ENCODE peak calls at places on chromosome 6, in nine cellular contexts. D, O, P, X, J, S, M, H and L are unnamed samples.

GRCh38 chr6:24117016-24117415 is 9.0 kb upstream of the NRSN1 start:
- DNase-seq in P (no peak), J (no peak), S (no peak), O (no peak), H (no peak), M (no peak), D (peak), X (no peak), L (no peak)

GRCh38 chr6:12911387-12911960 is 194.9 kb downstream of the PHACTR1 start:
- DNase-seq in S (no peak), O (peak), H (no peak), X (no peak), D (peak), J (peak), M (no peak), P (no peak), L (no peak)

GRCh38 chr6:37429352-37429750 is 3.7 kb upstream of the CMTR1 start:
- DNase-seq in H (no peak), D (no peak), X (no peak), O (no peak), P (no peak), J (no peak), S (no peak), M (no peak), L (no peak)

GRCh38 chr6:12748815-12749521 is 32.4 kb downstream of the PHACTR1 start:
- DNase-seq in D (no peak), J (no peak), P (no peak), S (peak), O (no peak), H (no peak), M (no peak), X (peak), L (no peak)

GRCh38 chr6:19892250-19892649 is 55.1 kb downstream of the ID4 start:
- DNase-seq in P (no peak), J (no peak), O (peak), M (peak), D (peak), H (no peak), X (peak), S (peak), L (no peak)

GRCh38 chr6:47420394-47421371 is 56.9 kb upstream of the CD2AP start:
- DNase-seq in P (no peak), O (peak), X (no peak), S (no peak), D (peak), J (no peak), M (no peak), H (no peak), L (no peak)

GRCh38 chr6:46325561-46326525 is 155.1 kb upstream of the ENPP5 start:
- DNase-seq in O (peak), X (no peak), J (peak), H (no peak), S (no peak), M (peak), P (peak), D (no peak), L (no peak)

GRCh38 chr6:23246901-23247300 is 677.5 kb downstream of the HDGFL1 start:
- DNase-seq in D (peak), P (no peak), J (no peak), M (no peak), S (no peak), O (no peak), X (no peak), H (no peak), L (no peak)

GRCh38 chr6:45556828-45557227 is 179.1 kb upstream of the SUPT3H start:
- DNase-seq in O (no peak), P (no peak), H (no peak), D (no peak), J (no peak), S (no peak), M (no peak), X (no peak), L (no peak)

GRCh38 chr6:43840490-43841218 is 70.6 kb downstream of the VEGFA start:
- DNase-seq in J (peak), X (no peak), P (no peak), D (no peak), S (no peak), H (no peak), M (no peak), O (no peak), L (no peak)

GRCh38 chr6:163779727-163780284 is 365.3 kb downstream of the QKI start:
- DNase-seq in O (no peak), H (no peak), S (no peak), P (no peak), M (no peak), X (no peak), D (peak), J (no peak), L (no peak)

GRCh38 chr6:3019749-3020320 is 20.1 kb downstream of the NQO2 start:
- DNase-seq in M (no peak), D (no peak), P (no peak), S (no peak), O (no peak), J (no peak), H (no peak), X (no peak), L (no peak)

GRCh38 chr6:52540286-52540902 is 36.5 kb downstream of the TRAM2 start:
- DNase-seq in M (no peak), P (no peak), S (no peak), H (no peak), D (no peak), O (no peak), J (peak), X (no peak), L (no peak)

GRCh38 chr6:220736-221475 is 71.4 kb upstream of the DUSP22 start:
- DNase-seq in D (peak), P (peak), S (peak), M (no peak), J (no peak), X (no peak), H (no peak), O (no peak), L (no peak)

GRCh38 chr6:144216668-144217218 is 66.4 kb downstream of the STX11 start:
- DNase-seq in D (no peak), S (peak), M (peak), P (no peak), J (no peak), O (no peak), X (peak), H (no peak), L (peak)

GRCh38 chr6:105994522-105995402 is 91.4 kb upstream of the PRDM1 start:
- DNase-seq in D (peak), S (peak), O (peak), X (peak), H (peak), M (peak), P (peak), J (peak), L (peak)

GRCh38 chr6:43985329-43985728 is 141.9 kb downstream of the MRPL14 start:
- DNase-seq in J (no peak), S (no peak), P (no peak), X (no peak), H (no peak), O (no peak), D (no peak), M (peak), L (peak)

GRCh38 chr6:142624978-142625715 is 319.8 kb downstream of the HIVEP2 start:
- DNase-seq in P (no peak), S (no peak), D (peak), M (no peak), X (no peak), J (no peak), O (no peak), H (no peak), L (no peak)

GRCh38 chr6:49522710-49523593 is 23.2 kb downstream of the GLYATL3 start:
- DNase-seq in D (no peak), X (no peak), O (peak), H (no peak), S (no peak), M (no peak), P (no peak), J (no peak), L (no peak)

GRCh38 chr6:33312361-33313104 is 1.3 kb downstream of the TAPBP start:
- DNase-seq in X (peak), P (peak), H (peak), J (no peak), D (peak), S (peak), O (peak), M (peak), L (no peak)

GRCh38 chr6:69179681-69180080 is 544.6 kb downstream of the ADGRB3 start:
- DNase-seq in X (peak), D (peak), P (no peak), S (peak), J (no peak), O (no peak), M (no peak), H (no peak), L (no peak)

GRCh38 chr6:41728073-41728936 is 7.1 kb downstream of the TFEB start:
- DNase-seq in P (no peak), X (peak), S (no peak), M (peak), J (no peak), H (no peak), O (peak), D (no peak), L (no peak)

GRCh38 chr6:52643158-52643557 is 27.8 kb upstream of the TMEM14A start:
- DNase-seq in D (no peak), P (no peak), X (no peak), H (no peak), S (no peak), M (no peak), O (no peak), J (no peak), L (no peak)

GRCh38 chr6:17983712-17984111 is 3.7 kb downstream of the KIF13A start:
- DNase-seq in J (no peak), D (no peak), H (no peak), X (no peak), O (no peak), M (no peak), P (no peak), S (no peak), L (no peak)

DNA sequence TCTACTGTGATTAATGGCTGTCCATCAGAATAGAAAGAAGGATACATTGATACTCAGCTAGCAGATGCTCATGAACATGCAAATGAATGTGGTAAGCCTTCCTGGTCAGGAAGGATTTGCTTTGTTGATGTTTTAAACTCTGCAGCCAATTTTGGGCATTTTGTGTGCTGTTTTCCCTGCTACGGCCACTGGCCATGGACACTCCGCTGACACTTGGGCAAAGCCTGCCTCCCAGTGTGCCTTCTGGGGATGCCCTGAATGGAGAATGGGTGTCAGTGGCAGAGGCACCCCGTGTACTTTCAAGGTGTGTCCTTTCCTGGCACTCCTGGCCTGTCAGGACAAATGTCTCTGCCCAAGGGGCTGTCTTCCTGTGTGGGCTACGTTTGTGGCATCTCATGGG is 113.1 kb downstream of the SOBP start:
- DNase-seq in J (no peak), D (peak), S (no peak), O (no peak), M (no peak), P (no peak), H (no peak), X (no peak), L (no peak)
- TF ChIP-seq CTCF in J (no peak), D (peak), S (no peak), O (no peak), M (no peak), P (no peak), H (no peak), X (no peak), L (no peak)

GRCh38 chr6:128172752-128173151 is 271.9 kb upstream of the THEMIS start:
- DNase-seq in O (no peak), M (no peak), J (no peak), X (no peak), H (no peak), S (no peak), P (no peak), D (no peak), L (no peak)
- TF ChIP-seq CTCF in O (no peak), M (no peak), J (no peak), X (no peak), H (no peak), S (no peak), P (no peak), D (no peak), L (no peak)

DNA sequence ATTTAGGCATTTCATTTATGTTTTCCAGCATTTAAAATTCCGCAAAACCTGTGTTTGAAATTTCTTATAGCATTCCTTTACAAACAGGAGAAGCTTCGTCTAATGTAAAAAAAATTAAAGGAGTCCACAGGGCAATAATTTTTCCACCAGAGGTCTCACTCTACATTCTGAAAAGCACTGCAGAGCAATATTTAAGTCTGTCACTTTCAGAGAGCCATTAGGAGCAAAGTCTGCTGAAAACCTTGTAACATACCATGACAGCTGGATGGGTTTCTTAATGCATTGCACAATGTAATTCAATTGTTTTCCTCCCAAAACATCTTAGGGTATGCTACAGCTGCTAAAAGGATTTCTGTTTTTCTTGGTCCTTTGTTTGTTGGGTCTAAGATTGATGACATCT is 18.0 kb downstream of the BAG2 start:
- DNase-seq in S (no peak), D (peak), M (no peak), P (no peak), X (no peak), O (peak), H (no peak), J (no peak), L (no peak)
- TF ChIP-seq CTCF in S (peak), D (peak), M (peak), P (no peak), X (no peak), O (peak), H (peak), J (peak), L (no peak)

DNA sequence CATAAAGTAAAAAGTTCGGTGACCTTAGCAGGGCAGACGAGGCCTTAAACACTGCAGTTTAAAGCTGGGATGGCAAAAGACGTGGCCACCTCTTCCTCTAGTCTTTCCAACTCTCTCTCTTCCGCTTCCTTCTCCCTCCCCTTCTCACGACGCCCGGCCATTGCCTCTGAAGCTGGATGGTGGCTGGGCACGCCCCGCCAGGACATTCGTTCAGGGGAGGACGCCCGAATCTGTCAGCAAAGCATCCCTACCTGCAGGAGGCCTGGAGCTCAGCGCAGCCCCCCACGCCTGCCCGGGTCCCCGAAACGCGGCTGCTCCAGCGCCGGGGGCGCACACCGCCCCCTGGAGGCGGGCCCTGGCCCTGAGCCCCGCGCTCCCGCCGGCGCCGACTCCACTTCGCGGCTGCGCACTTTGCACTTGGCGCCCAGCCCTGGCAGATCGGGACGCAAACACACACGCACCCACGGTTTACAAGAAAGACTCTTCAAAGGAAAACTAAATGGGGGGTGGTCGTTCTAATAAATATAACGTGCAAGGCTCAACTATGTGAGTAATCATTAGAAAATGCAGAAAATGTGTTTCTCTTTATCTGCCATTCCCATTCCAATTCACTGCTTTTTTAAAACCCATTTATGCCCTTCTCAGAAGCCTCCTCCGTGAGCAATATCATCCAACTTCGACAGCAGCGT is 54.7 kb upstream of the FOXC1 start:
- DNase-seq in M (peak), P (peak), H (peak), O (peak), J (no peak), S (peak), D (no peak), X (no peak), L (peak)
- TF ChIP-seq CTCF in M (peak), P (peak), H (peak), O (peak), J (peak), S (peak), D (peak), X (peak), L (peak)

GRCh38 chr6:8170245-8170644 is 67.9 kb upstream of the EEF1E1 start:
- DNase-seq in H (no peak), X (no peak), M (no peak), O (no peak), S (no peak), P (no peak), J (no peak), D (no peak), L (no peak)
- TF ChIP-seq CTCF in H (no peak), X (no peak), M (no peak), O (no peak), S (no peak), P (no peak), J (no peak), D (no peak), L (no peak)

DNA sequence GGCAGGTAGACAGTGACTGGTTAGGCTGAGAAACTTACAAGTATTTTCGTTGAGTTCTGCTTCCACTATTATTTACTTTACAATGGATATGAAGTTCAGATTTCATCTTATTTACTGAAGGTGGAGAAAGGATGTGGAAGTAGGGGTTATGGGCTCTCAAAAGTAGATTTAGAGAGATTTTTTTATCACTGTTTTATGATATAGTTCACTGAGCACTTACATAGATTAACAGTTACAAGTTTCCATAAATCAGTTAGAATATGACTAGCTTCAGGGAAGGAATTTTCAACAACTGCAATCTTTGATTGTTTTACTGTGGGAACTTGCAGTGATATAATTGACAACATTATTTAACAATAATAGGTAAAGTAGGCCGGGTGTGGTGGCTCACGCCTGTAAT is 7.2 kb upstream of the TRMT11 start:
- DNase-seq in S (no peak), O (no peak), D (no peak), M (no peak), X (no peak), J (no peak), H (no peak), P (no peak), L (no peak)
- TF ChIP-seq CTCF in S (no peak), O (no peak), D (no peak), M (no peak), X (no peak), J (no peak), H (no peak), P (no peak), L (no peak)

GRCh38 chr6:28980797-28981390 is 24.2 kb downstream of the ZNF311 start:
- DNase-seq in S (no peak), H (peak), O (peak), M (no peak), D (peak), P (peak), J (no peak), X (no peak), L (no peak)

GRCh38 chr6:28981391-28981832 is 23.7 kb downstream of the ZNF311 start:
- DNase-seq in D (no peak), P (peak), X (peak), S (no peak), O (peak), H (peak), M (no peak), J (no peak), L (no peak)

GRCh38 chr6:28983838-28984237 is 21.3 kb downstream of the ZNF311 start:
- DNase-seq in M (no peak), X (no peak), O (no peak), P (no peak), H (no peak), D (no peak), J (no peak), S (no peak), L (no peak)

GRCh38 chr6:28981833-28982475 is 23.2 kb downstream of the ZNF311 start:
- DNase-seq in S (peak), X (peak), O (peak), P (peak), H (peak), D (peak), J (peak), M (peak), L (peak)

GRCh38 chr6:28982476-28983266 is 22.4 kb downstream of the ZNF311 start:
- DNase-seq in J (no peak), D (peak), X (no peak), M (no peak), S (no peak), O (peak), H (no peak), P (peak), L (no peak)
- TF ChIP-seq CTCF in J (peak), D (no peak), X (no peak), M (no peak), S (no peak), O (peak), H (no peak), P (no peak), L (no peak)

GRCh38 chr6:78525961-78526360 is 341.4 kb upstream of the IRAK1BP1 start:
- DNase-seq in J (no peak), M (no peak), O (no peak), S (no peak), D (no peak), X (no peak), H (no peak), P (no peak), L (no peak)
- TF ChIP-seq CTCF in J (no peak), M (no peak), O (no peak), S (no peak), D (no peak), X (no peak), H (no peak), P (no peak), L (no peak)

GRCh38 chr6:160336200-160336599 is 12.0 kb upstream of the SLC22A3 start:
- DNase-seq in H (no peak), O (no peak), M (no peak), S (no peak), D (no peak), J (no peak), P (no peak), X (no peak), L (no peak)
- TF ChIP-seq CTCF in H (no peak), O (no peak), M (no peak), S (no peak), D (no peak), J (no peak), P (no peak), X (no peak), L (no peak)